ENCODE peak calls at places on chromosomes 11 and 22, in nine cellular contexts. C is activated effector memory CD4-positive, alpha-beta T cell treated with Interleukin-2 at 50 U/mL for 16 hours; Q is upper lobe of right lung; H is ELR; J is foreskin fibroblast; O is fibroblast of the aortic adventitia; V is neural progenitor cell; E is SJSA1; X is GM04504. P is an unnamed sample.
A peak's percentile ranks its signal among the peaks of the same experiment; 100 is the strongest.

GRCh38 chr11:128845334-128845780 is 21.7 kb downstream of the KCNJ1 start:
- DNase-seq in C (no peak), Q (no peak), H (no peak), J (no peak), O (no peak), V (no peak), E (no peak), X (no peak), P (no peak)

GRCh38 chr11:19642185-19642591 is 70.4 kb upstream of the NAV2 start:
- DNase-seq in C (no peak), Q (no peak), H (no peak), J (peak; percentile 55), O (peak; percentile 76), V (no peak), E (no peak), X (peak; percentile 59), P (no peak)

GRCh38 chr11:74480683-74481417 is 12.7 kb downstream of the LIPT2 start:
- DNase-seq in C (no peak), Q (no peak), H (no peak), J (no peak), O (no peak), V (no peak), E (no peak), X (no peak), P (no peak)

GRCh38 chr11:129846508-129847335 is 31.1 kb downstream of the TMEM45B start:
- DNase-seq in C (no peak), Q (no peak), H (peak; percentile 95), J (peak; percentile 80), O (peak; percentile 92), V (no peak), E (peak; percentile 81), X (peak; percentile 85), P (no peak)

GRCh38 chr22:45510376-45511232 is 7.9 kb downstream of the FBLN1 start:
- DNase-seq in C (no peak), Q (no peak), H (no peak), J (no peak), O (no peak), V (no peak), E (no peak), X (no peak), P (no peak)

GRCh38 chr11:95512177-95512576 is 277.4 kb downstream of the FAM76B start:
- DNase-seq in C (no peak), Q (no peak), H (peak; percentile 13), J (peak; percentile 91), O (peak; percentile 97), V (no peak), E (no peak), X (peak; percentile 90), P (no peak)

GRCh38 chr22:37193629-37194191 is 5.7 kb upstream of the C1QTNF6 start:
- DNase-seq in C (no peak), Q (no peak), H (peak; percentile 73), J (no peak), O (no peak), V (no peak), E (peak; percentile 23), X (no peak), P (peak; percentile 48)

GRCh38 chr11:120660024-120660565 is 148.5 kb downstream of the GRIK4 start:
- DNase-seq in C (no peak), Q (no peak), H (peak; percentile 61), J (peak; percentile 4), O (no peak), V (peak; percentile 83), E (peak; percentile 3), X (no peak), P (no peak)

GRCh38 chr11:8682219-8683114 is at the start of the genes RPL27A and TRIM66:
- DNase-seq in C (peak; percentile 98), Q (peak; percentile 99), H (peak; percentile 98), J (peak; percentile 96), O (peak; percentile 96), V (peak; percentile 98), E (peak; percentile 89), X (peak; percentile 91), P (peak; percentile 97)

GRCh38 chr11:77054018-77054417 is 12.8 kb upstream of the CAPN5 start:
- DNase-seq in C (no peak), Q (no peak), H (no peak), J (no peak), O (no peak), V (no peak), E (no peak), X (no peak), P (no peak)

GRCh38 chr11:110738641-110739040 is 26.4 kb upstream of the ARHGAP20 start:
- DNase-seq in C (no peak), Q (no peak), H (no peak), J (no peak), O (no peak), V (no peak), E (no peak), X (no peak), P (no peak)

GRCh38 chr11:71466358-71466757 is 13.4 kb downstream of the NADSYN1 start:
- DNase-seq in C (no peak), Q (no peak), H (no peak), J (no peak), O (no peak), V (no peak), E (no peak), X (no peak), P (no peak)

GRCh38 chr22:49350441-49351121 is 477.1 kb downstream of the BRD1 start:
- DNase-seq in C (no peak), Q (peak; percentile 52), H (no peak), J (no peak), O (no peak), V (no peak), E (no peak), X (no peak), P (no peak)

GRCh38 chr11:74689666-74690065 is 41.6 kb downstream of the CHRDL2 start:
- DNase-seq in C (no peak), Q (no peak), H (peak; percentile 62), J (no peak), O (peak; percentile 39), V (no peak), E (no peak), X (no peak), P (no peak)

P was measured in stimulated activated CD4-positive, alpha-beta T cell treated with anti-CD3 and anti-CD28 coated beads, Interleukin-12 subunit alpha, Interleukin-12 subunit beta, amount 100 ng/mL, for 48 hours.